ENCODE peak calls at places on chromosomes 13 and 19, in six cellular contexts. D is breast epithelium, Y is stomach, L is HCT116, T is GM23338, N is transverse colon. A is an unnamed sample.

GRCh38 chr19:51681286-51681956 is 11.7 kb upstream of the SPACA6 start:
- DNase-seq in D (no peak), Y (no peak), L (no peak), T (peak), N (no peak), A (no peak)

GRCh38 chr13:112171570-112171965 is 104.6 kb downstream of the SOX1 start:
- DNase-seq in D (no peak), Y (no peak), L (no peak), T (no peak), N (no peak), A (no peak)

GRCh38 chr13:73056054-73056962 is 2.5 kb upstream of the KLF5 start:
- DNase-seq in D (no peak), Y (no peak), L (peak), T (no peak), N (no peak), A (no peak)

GRCh38 chr13:21557995-21558394 is 46.0 kb downstream of the MICU2 start:
- DNase-seq in D (no peak), Y (no peak), L (peak), T (peak), N (no peak), A (no peak)

GRCh38 chr19:51246153-51246552 is 4.7 kb upstream of the SIGLECL1 start:
- DNase-seq in D (no peak), Y (no peak), L (no peak), T (peak), N (no peak), A (no peak)

GRCh38 chr19:34503546-34504272 is 22.2 kb downstream of the WTIP start:
- DNase-seq in D (no peak), Y (peak), L (no peak), T (no peak), N (no peak), A (no peak)

GRCh38 chr13:80469841-80470378 is 129.0 kb upstream of the SPRY2 start:
- DNase-seq in D (no peak), Y (no peak), L (no peak), T (no peak), N (peak), A (no peak)

GRCh38 chr19:19661675-19662251 is 1.7 kb downstream of the ATP13A1 start:
- DNase-seq in D (no peak), Y (no peak), L (no peak), T (no peak), N (peak), A (peak)

GRCh38 chr13:95676100-95676774 is 702 bp upstream of the DNAJC3 start:
- DNase-seq in D (no peak), Y (peak), L (peak), T (peak), N (peak), A (peak)

GRCh38 chr13:50366488-50367174 is 351.4 kb downstream of the KCNRG start:
- DNase-seq in D (no peak), Y (no peak), L (no peak), T (no peak), N (no peak), A (no peak)

GRCh38 chr19:35030257-35031071 is at the start of gene SCN1B:
- DNase-seq in D (no peak), Y (peak), L (peak), T (peak), N (peak), A (peak)

GRCh38 chr13:100707818-100708740 is 33.5 kb upstream of the TMTC4 start:
- DNase-seq in D (no peak), Y (no peak), L (no peak), T (no peak), N (no peak), A (no peak)

GRCh38 chr19:16670291-16670690 is 9.4 kb downstream of the TMEM38A start:
- DNase-seq in D (no peak), Y (no peak), L (no peak), T (no peak), N (no peak), A (no peak)

GRCh38 chr19:6233827-6234511 is 45.8 kb downstream of the MLLT1 start:
- DNase-seq in D (no peak), Y (peak), L (no peak), T (no peak), N (no peak), A (peak)

GRCh38 chr19:2503521-2504109 is 27.7 kb downstream of the GADD45B start:
- DNase-seq in D (peak), Y (no peak), L (peak), T (no peak), N (no peak), A (no peak)

GRCh38 chr13:100789481-100789880 is 114.9 kb upstream of the TMTC4 start:
- DNase-seq in D (no peak), Y (peak), L (no peak), T (no peak), N (no peak), A (no peak)

GRCh38 chr19:51375504-51376221 is 3.2 kb upstream of the NKG7 start:
- DNase-seq in D (no peak), Y (no peak), L (no peak), T (no peak), N (no peak), A (peak)

GRCh38 chr19:34731019-34731829 is 2.8 kb upstream of the ZNF181 start:
- DNase-seq in D (no peak), Y (no peak), L (no peak), T (no peak), N (no peak), A (no peak)

GRCh38 chr13:76993021-76993420 is 1.1 kb downstream of the CLN5 start:
- DNase-seq in D (no peak), Y (no peak), L (no peak), T (no peak), N (no peak), A (no peak)

GRCh38 chr13:102517959-102518358 is 78.8 kb upstream of the TPP2 start:
- DNase-seq in D (no peak), Y (no peak), L (no peak), T (no peak), N (no peak), A (no peak)

GRCh38 chr13:79389031-79389430 is 17.0 kb downstream of the RBM26 start:
- DNase-seq in D (no peak), Y (no peak), L (no peak), T (no peak), N (no peak), A (no peak)
- H3K27ac ChIP-seq in D (no peak), Y (no peak), L (no peak), T (no peak), N (no peak), A (no peak)

GRCh38 chr13:85462792-85463425 is 336.3 kb downstream of the SLITRK6 start:
- DNase-seq in D (no peak), Y (no peak), L (no peak), T (no peak), N (no peak), A (no peak)
- TF ChIP-seq POLR2AphosphoS5 in D (no peak), Y (no peak), L (no peak), T (no peak), N (no peak), A (no peak)

GRCh38 chr19:45038931-45039893 is at the start of gene CLASRP:
- DNase-seq in D (peak), Y (peak), L (peak), T (peak), N (peak), A (peak)

GRCh38 chr19:45041125-45041524 is 2.3 kb downstream of the CLASRP start:
- DNase-seq in D (no peak), Y (no peak), L (no peak), T (no peak), N (no peak), A (no peak)

GRCh38 chr19:45037393-45038169 is 1.3 kb upstream of the CLASRP start:
- DNase-seq in D (no peak), Y (no peak), L (no peak), T (peak), N (no peak), A (peak)

GRCh38 chr19:45035755-45036154 is 3.1 kb upstream of the CLASRP start:
- DNase-seq in D (no peak), Y (no peak), L (no peak), T (no peak), N (no peak), A (no peak)

DNA sequence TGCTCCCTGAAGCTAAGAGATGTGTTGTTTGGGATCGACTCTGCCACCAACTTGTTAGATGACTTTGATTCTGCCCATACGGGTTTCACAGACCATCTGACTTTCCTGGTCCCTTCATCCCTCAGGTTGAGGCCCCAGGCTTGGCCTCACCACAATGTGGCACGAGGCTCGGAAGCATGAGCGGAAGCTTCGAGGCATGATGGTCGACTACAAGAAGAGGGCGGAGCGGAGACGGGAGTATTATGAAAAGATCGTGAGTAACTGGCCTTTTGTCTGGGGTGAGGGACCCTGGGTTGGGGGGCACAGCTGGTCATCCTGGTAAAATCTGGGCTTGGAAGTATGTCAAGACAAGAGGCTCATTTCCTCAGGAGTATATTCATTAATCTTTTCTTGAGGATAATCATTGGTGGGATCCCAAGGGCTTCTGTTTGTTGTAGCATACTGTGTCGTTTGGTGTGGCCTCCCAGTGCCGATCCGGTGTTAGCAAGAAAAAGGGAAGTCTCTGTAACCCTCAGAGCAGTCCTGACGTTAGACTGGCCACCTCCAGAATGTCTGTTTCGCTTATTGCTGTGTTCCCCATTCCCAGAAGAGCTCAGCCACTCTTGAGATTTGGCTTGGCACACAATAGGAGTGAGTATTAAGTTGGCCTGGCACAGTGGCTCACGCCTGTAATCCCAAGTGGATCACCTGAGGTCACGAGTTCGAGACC is 1.4 kb downstream of the CLASRP start:
- DNase-seq in D (no peak), Y (no peak), L (no peak), T (no peak), N (no peak), A (no peak)
- H3K27ac ChIP-seq in D (no peak), Y (no peak), L (peak), T (no peak), N (peak), A (peak)

DNA sequence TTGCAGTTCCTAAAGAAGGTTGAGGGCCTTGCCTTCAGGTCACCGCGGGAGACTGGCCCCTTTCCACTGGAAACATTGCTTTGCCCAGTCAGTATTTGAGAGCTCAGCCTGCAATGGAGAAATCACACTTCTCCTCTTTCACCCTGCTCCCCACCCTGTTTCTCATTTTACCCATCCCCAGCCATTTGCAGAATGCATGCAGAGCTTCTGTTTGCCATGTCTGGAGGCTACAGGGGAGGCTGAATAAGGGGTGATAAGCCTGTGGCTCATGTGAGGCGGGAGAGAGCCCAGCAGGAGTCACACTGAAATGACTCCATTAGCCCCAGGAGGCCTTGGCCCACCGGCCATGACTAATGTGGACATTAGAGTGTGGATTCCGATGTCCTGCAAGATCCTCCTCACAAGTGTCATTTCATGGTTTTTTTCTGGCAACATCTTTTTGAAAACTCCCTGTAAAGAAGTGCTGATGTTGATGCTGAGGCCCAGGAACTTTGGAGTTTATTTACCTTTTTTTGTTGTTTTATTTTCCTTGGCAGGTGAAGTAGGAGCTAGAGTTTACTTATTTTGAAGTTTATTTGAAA is 6.3 kb downstream of the SPINT2 start:
- DNase-seq in D (no peak), Y (no peak), L (no peak), T (no peak), N (no peak), A (no peak)
- TF ChIP-seq POLR2AphosphoS5 in D (no peak), Y (no peak), L (no peak), T (no peak), N (no peak), A (no peak)

DNA sequence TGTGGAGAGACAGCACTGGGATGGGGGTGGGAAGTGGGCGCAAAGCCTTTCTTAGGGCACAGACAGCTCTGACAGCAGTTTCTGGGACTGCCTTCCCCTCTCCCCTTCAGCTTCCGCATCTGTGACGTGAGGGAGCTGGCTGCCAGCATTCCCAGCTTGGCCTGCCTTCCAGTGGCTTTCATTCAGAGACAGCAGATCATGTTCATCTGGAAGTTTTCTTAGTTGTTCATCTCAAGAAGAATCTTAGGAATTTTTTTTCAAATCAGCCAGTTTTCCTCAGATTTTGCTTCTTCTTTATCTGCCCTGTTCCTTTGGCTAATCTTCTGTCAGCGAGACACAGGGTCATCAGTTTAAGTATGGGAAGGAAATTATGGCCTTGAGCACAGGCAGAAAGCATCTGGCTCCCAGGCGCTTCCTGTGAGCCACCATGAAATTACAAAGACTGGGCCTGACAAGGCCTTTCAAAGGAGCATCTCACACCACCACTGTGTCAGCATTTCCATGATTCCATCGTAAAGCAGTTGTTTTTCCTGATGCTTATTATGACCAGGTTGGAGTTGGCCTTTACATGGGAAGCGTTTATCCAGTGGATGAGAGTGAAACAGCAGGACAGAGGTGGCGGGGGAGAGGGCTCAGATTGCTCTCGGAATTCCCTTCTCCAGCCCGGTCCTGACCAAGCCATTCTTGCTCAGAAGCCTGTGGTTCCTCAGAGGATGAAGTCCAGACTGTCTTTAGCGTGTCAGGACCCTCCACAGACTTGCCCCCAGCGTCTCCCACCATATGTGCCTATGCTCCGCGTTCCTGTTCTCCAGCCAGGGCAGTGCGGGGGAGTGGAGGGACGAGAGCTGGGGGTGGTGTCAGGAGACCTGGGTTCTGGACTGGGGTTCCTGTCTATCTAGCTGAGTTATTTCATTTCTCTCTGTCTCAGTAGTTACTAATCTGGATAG is 43.6 kb downstream of the ARHGAP35 start:
- DNase-seq in D (no peak), Y (no peak), L (no peak), T (peak), N (no peak), A (no peak)
- H3K27ac ChIP-seq in D (peak), Y (no peak), L (no peak), T (peak), N (peak), A (peak)

GRCh38 chr13:109964164-109964563 is 177.8 kb upstream of the IRS2 start:
- DNase-seq in D (no peak), Y (no peak), L (no peak), T (no peak), N (no peak), A (no peak)

GRCh38 chr13:109971006-109971744 is 184.8 kb upstream of the IRS2 start:
- DNase-seq in D (no peak), Y (no peak), L (no peak), T (no peak), N (no peak), A (no peak)

GRCh38 chr13:109973279-109973678 is 186.9 kb upstream of the IRS2 start:
- DNase-seq in D (no peak), Y (no peak), L (no peak), T (no peak), N (no peak), A (no peak)

GRCh38 chr13:109971745-109972090 is 185.3 kb upstream of the IRS2 start:
- DNase-seq in D (no peak), Y (no peak), L (no peak), T (no peak), N (no peak), A (no peak)

DNA sequence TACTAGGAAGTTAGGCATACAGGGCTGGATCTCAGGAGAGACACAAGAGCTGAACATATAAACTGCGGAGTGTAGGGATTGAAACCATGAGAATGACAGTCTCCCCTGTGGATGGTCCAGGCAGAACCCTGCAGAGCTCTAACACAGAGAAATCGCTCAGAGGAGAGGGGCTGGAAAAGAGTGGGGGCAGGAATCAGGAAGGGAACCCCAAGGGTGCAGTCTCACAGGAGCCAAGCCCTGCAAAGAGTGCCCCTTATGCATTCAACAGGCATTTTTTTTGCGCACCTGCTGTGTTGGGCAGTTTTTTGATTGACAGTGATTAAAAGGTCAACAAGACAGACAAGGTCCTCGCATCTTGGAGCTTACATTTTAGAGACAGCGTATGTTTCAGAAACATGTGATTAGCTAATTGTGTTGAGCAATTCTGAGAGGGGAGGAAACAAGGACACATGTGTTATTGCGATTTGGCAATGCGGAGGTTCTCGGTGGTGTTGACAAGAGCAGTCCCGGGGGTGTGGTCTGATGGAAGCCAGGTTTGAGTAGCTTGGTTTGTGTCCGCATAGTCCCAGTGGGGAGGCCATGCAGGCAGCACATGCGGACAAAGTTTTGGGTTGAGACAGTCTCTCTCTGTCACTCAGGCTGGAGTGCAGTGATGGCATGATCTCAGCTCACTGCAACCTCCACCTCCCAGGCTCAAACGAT is 182.6 kb upstream of the IRS2 start:
- DNase-seq in D (no peak), Y (no peak), L (no peak), T (no peak), N (no peak), A (no peak)
- TF ChIP-seq POLR2AphosphoS5 in D (peak), Y (no peak), L (no peak), T (no peak), N (no peak), A (no peak)

GRCh38 chr19:56356944-56357343 is 36.4 kb downstream of the ZNF582 start:
- DNase-seq in D (no peak), Y (no peak), L (no peak), T (no peak), N (no peak), A (no peak)

GRCh38 chr19:56351208-56351607 is 36.6 kb upstream of the ZSCAN5A start:
- DNase-seq in D (no peak), Y (no peak), L (no peak), T (peak), N (no peak), A (no peak)

GRCh38 chr19:56350416-56351045 is 35.9 kb upstream of the ZSCAN5A start:
- DNase-seq in D (no peak), Y (peak), L (peak), T (peak), N (peak), A (no peak)

GRCh38 chr19:56360841-56361240 is 32.5 kb downstream of the ZNF582 start:
- DNase-seq in D (no peak), Y (no peak), L (no peak), T (no peak), N (no peak), A (no peak)

GRCh38 chr19:56355517-56355916 is 37.8 kb downstream of the ZNF582 start:
- DNase-seq in D (no peak), Y (no peak), L (no peak), T (no peak), N (no peak), A (no peak)
- H3K27ac ChIP-seq in D (no peak), Y (no peak), L (no peak), T (no peak), N (no peak), A (no peak)

GRCh38 chr19:33390120-33390907 is 16.8 kb downstream of the CEBPG start:
- DNase-seq in D (peak), Y (no peak), L (no peak), T (no peak), N (peak), A (no peak)
- TF ChIP-seq POLR2AphosphoS5 in D (peak), Y (peak), L (no peak), T (no peak), N (peak), A (no peak)

GRCh38 chr19:30342901-30343300 is 29.3 kb upstream of the ZNF536 start:
- DNase-seq in D (peak), Y (no peak), L (no peak), T (no peak), N (no peak), A (no peak)
- H3K27ac ChIP-seq in D (no peak), Y (no peak), L (no peak), T (no peak), N (no peak), A (no peak)

A was measured in spleen.